ENCODE peak calls at places on chromosomes 7 and 10, in nine cellular contexts. One of them, this sample, is unnamed.

GRCh38 chr7:101151908-101152651 is 2.2 kb upstream of the AP1S1 start:
- DNase-seq in psoas muscle: no peak
- DNase-seq in BJ: no peak
- DNase-seq in foreskin fibroblast: no peak
- DNase-seq in AG04450: no peak
- DNase-seq in body of pancreas: no peak
- DNase-seq in upper lobe of left lung: no peak
- DNase-seq in pancreas: no peak
- DNase-seq in RWPE2: no peak
- DNase-seq in this sample: no peak

GRCh38 chr7:79199961-79200360 is 253.5 kb downstream of the MAGI2 start:
- DNase-seq in foreskin fibroblast: peak
- DNase-seq in psoas muscle: no peak
- DNase-seq in pancreas: no peak
- DNase-seq in BJ: no peak
- DNase-seq in body of pancreas: no peak
- DNase-seq in RWPE2: no peak
- DNase-seq in AG04450: peak
- DNase-seq in upper lobe of left lung: no peak
- DNase-seq in this sample: no peak

GRCh38 chr7:27211084-27211446 is 11.2 kb upstream of the HOXA13 start:
- DNase-seq in pancreas: no peak
- DNase-seq in BJ: no peak
- DNase-seq in psoas muscle: no peak
- DNase-seq in RWPE2: no peak
- DNase-seq in AG04450: no peak
- DNase-seq in body of pancreas: no peak
- DNase-seq in upper lobe of left lung: no peak
- DNase-seq in foreskin fibroblast: no peak
- DNase-seq in this sample: no peak

GRCh38 chr10:88064608-88065383 is 201.4 kb downstream of the PTEN start:
- DNase-seq in upper lobe of left lung: no peak
- DNase-seq in body of pancreas: peak
- DNase-seq in psoas muscle: peak
- DNase-seq in RWPE2: no peak
- DNase-seq in AG04450: peak
- DNase-seq in foreskin fibroblast: peak
- DNase-seq in BJ: no peak
- DNase-seq in pancreas: no peak
- DNase-seq in this sample: no peak

GRCh38 chr7:26900283-26900682 is 35.9 kb upstream of the SKAP2 start:
- DNase-seq in foreskin fibroblast: no peak
- DNase-seq in BJ: no peak
- DNase-seq in psoas muscle: no peak
- DNase-seq in body of pancreas: no peak
- DNase-seq in pancreas: no peak
- DNase-seq in upper lobe of left lung: no peak
- DNase-seq in RWPE2: no peak
- DNase-seq in AG04450: no peak
- DNase-seq in this sample: no peak

GRCh38 chr10:75857269-75857846 is 425.9 kb downstream of the LRMDA start:
- DNase-seq in body of pancreas: no peak
- DNase-seq in RWPE2: no peak
- DNase-seq in AG04450: no peak
- DNase-seq in pancreas: no peak
- DNase-seq in upper lobe of left lung: no peak
- DNase-seq in psoas muscle: no peak
- DNase-seq in foreskin fibroblast: no peak
- DNase-seq in BJ: no peak
- DNase-seq in this sample: no peak

GRCh38 chr10:74186678-74187077 is 35.7 kb downstream of the ADK start:
- DNase-seq in psoas muscle: no peak
- DNase-seq in BJ: no peak
- DNase-seq in pancreas: no peak
- DNase-seq in RWPE2: no peak
- DNase-seq in body of pancreas: no peak
- DNase-seq in AG04450: no peak
- DNase-seq in upper lobe of left lung: no peak
- DNase-seq in foreskin fibroblast: no peak
- DNase-seq in this sample: no peak

GRCh38 chr10:70376436-70377378 is 5.7 kb downstream of the LRRC20 start:
- DNase-seq in upper lobe of left lung: no peak
- DNase-seq in AG04450: no peak
- DNase-seq in pancreas: no peak
- DNase-seq in psoas muscle: no peak
- DNase-seq in BJ: no peak
- DNase-seq in RWPE2: peak
- DNase-seq in foreskin fibroblast: peak
- DNase-seq in body of pancreas: no peak
- DNase-seq in this sample: no peak

GRCh38 chr10:66823301-66823700 is 102.5 kb upstream of the LRRTM3 start:
- DNase-seq in upper lobe of left lung: no peak
- DNase-seq in AG04450: no peak
- DNase-seq in pancreas: no peak
- DNase-seq in BJ: no peak
- DNase-seq in psoas muscle: no peak
- DNase-seq in RWPE2: no peak
- DNase-seq in foreskin fibroblast: no peak
- DNase-seq in body of pancreas: no peak
- DNase-seq in this sample: no peak

GRCh38 chr10:93165367-93165766 is 91.7 kb downstream of the CYP26A1 start:
- DNase-seq in BJ: no peak
- DNase-seq in RWPE2: no peak
- DNase-seq in body of pancreas: no peak
- DNase-seq in AG04450: no peak
- DNase-seq in pancreas: no peak
- DNase-seq in upper lobe of left lung: no peak
- DNase-seq in psoas muscle: no peak
- DNase-seq in foreskin fibroblast: peak
- DNase-seq in this sample: no peak

GRCh38 chr10:133592716-133593115 is 27.3 kb upstream of the SYCE1 start:
- DNase-seq in BJ: no peak
- DNase-seq in AG04450: no peak
- DNase-seq in psoas muscle: no peak
- DNase-seq in RWPE2: no peak
- DNase-seq in pancreas: no peak
- DNase-seq in upper lobe of left lung: no peak
- DNase-seq in foreskin fibroblast: no peak
- DNase-seq in body of pancreas: no peak
- DNase-seq in this sample: no peak

GRCh38 chr10:133127291-133128125 is 32.5 kb upstream of the KNDC1 start:
- DNase-seq in AG04450: no peak
- DNase-seq in BJ: no peak
- DNase-seq in pancreas: no peak
- DNase-seq in RWPE2: peak
- DNase-seq in body of pancreas: peak
- DNase-seq in upper lobe of left lung: peak
- DNase-seq in psoas muscle: peak
- DNase-seq in foreskin fibroblast: no peak
- DNase-seq in this sample: no peak

DNA sequence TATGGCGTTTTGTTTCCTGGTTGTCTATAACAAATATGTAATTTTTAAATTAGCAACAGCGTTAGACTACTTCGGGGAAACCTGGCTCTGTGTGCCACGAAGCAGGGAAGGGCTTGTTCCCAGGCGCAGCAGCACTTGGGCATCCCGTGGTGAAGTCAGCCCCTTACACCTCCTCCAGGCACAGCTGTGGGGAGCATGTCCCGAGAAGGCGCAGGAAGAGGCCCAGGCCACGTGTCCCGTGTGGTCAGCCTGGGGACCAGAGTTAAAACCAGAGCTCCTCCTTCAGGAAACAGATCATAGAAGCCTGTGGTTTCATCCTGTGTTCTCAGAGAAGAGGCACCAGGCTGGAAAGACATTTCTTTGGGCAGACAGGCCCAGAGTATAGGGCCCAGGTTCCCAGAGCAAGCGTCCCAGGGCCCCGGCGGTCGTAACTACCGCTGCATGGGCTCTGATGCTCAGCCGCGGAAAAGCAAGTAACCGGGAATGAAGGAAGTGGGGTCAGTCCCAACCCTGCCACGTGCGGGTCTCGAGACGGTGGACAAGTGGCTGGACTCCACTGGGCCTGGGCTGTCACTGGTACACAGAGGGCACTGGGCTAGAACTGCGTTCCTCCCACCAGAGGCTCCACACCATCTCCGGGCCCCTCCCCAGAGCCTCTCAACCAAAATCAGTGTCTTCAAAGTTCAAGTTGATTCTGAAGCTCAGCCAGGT is 7.1 kb downstream of the NUDT1 start:
- DNase-seq in BJ: peak
- DNase-seq in RWPE2: peak
- DNase-seq in psoas muscle: peak
- DNase-seq in upper lobe of left lung: no peak
- DNase-seq in pancreas: no peak
- DNase-seq in foreskin fibroblast: peak
- DNase-seq in AG04450: peak
- DNase-seq in body of pancreas: no peak
- DNase-seq in this sample: peak
- H3K4me3 ChIP-seq in BJ: no peak
- H3K4me3 ChIP-seq in RWPE2: no peak
- H3K4me3 ChIP-seq in psoas muscle: no peak
- H3K4me3 ChIP-seq in upper lobe of left lung: no peak
- H3K4me3 ChIP-seq in pancreas: no peak
- H3K4me3 ChIP-seq in foreskin fibroblast: peak
- H3K4me3 ChIP-seq in AG04450: no peak
- H3K4me3 ChIP-seq in body of pancreas: no peak
- H3K4me3 ChIP-seq in this sample: peak

GRCh38 chr7:55423891-55424290 is 58.8 kb downstream of the LANCL2 start:
- DNase-seq in foreskin fibroblast: no peak
- DNase-seq in body of pancreas: no peak
- DNase-seq in RWPE2: no peak
- DNase-seq in pancreas: no peak
- DNase-seq in AG04450: no peak
- DNase-seq in upper lobe of left lung: no peak
- DNase-seq in psoas muscle: no peak
- DNase-seq in BJ: no peak
- DNase-seq in this sample: no peak

GRCh38 chr7:55415173-55415778 is 50.1 kb downstream of the LANCL2 start:
- DNase-seq in body of pancreas: peak
- DNase-seq in upper lobe of left lung: no peak
- DNase-seq in foreskin fibroblast: peak
- DNase-seq in pancreas: peak
- DNase-seq in AG04450: peak
- DNase-seq in psoas muscle: peak
- DNase-seq in RWPE2: no peak
- DNase-seq in BJ: no peak
- DNase-seq in this sample: peak

GRCh38 chr7:55423277-55423711 is 58.2 kb downstream of the LANCL2 start:
- DNase-seq in RWPE2: no peak
- DNase-seq in pancreas: no peak
- DNase-seq in psoas muscle: no peak
- DNase-seq in foreskin fibroblast: peak
- DNase-seq in upper lobe of left lung: no peak
- DNase-seq in body of pancreas: no peak
- DNase-seq in BJ: no peak
- DNase-seq in AG04450: no peak
- DNase-seq in this sample: no peak

GRCh38 chr7:55425141-55425752 is 60.1 kb downstream of the LANCL2 start:
- DNase-seq in BJ: no peak
- DNase-seq in upper lobe of left lung: no peak
- DNase-seq in psoas muscle: no peak
- DNase-seq in AG04450: no peak
- DNase-seq in RWPE2: no peak
- DNase-seq in foreskin fibroblast: no peak
- DNase-seq in body of pancreas: no peak
- DNase-seq in pancreas: no peak
- DNase-seq in this sample: no peak

DNA sequence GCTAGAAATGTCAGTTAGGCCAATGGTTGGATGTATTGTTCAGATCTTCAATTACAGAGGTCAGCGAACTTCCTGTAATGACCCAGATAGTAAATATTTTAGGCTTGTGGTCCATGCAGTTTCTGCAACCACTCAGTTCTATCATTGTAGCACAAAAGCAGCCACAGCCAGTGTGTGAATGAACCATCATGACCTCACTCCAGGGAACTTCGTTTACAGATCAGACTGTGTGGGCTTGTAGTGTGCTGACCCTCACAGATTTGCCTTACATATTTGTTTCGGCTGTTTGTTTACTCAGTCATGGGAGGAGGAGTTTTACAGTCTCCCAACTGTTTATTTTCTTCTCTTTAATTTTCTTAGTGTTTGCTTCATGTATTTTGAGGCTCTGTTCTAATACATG is 55.4 kb downstream of the LANCL2 start:
- DNase-seq in foreskin fibroblast: peak
- DNase-seq in body of pancreas: no peak
- DNase-seq in upper lobe of left lung: no peak
- DNase-seq in AG04450: no peak
- DNase-seq in psoas muscle: no peak
- DNase-seq in pancreas: no peak
- DNase-seq in RWPE2: no peak
- DNase-seq in BJ: no peak
- DNase-seq in this sample: no peak
- TF ChIP-seq CTCF in foreskin fibroblast: no peak
- TF ChIP-seq CTCF in body of pancreas: no peak
- TF ChIP-seq CTCF in upper lobe of left lung: no peak
- TF ChIP-seq CTCF in AG04450: no peak
- TF ChIP-seq CTCF in psoas muscle: no peak
- TF ChIP-seq CTCF in pancreas: no peak
- TF ChIP-seq CTCF in RWPE2: no peak
- TF ChIP-seq CTCF in BJ: no peak
- TF ChIP-seq CTCF in this sample: no peak

DNA sequence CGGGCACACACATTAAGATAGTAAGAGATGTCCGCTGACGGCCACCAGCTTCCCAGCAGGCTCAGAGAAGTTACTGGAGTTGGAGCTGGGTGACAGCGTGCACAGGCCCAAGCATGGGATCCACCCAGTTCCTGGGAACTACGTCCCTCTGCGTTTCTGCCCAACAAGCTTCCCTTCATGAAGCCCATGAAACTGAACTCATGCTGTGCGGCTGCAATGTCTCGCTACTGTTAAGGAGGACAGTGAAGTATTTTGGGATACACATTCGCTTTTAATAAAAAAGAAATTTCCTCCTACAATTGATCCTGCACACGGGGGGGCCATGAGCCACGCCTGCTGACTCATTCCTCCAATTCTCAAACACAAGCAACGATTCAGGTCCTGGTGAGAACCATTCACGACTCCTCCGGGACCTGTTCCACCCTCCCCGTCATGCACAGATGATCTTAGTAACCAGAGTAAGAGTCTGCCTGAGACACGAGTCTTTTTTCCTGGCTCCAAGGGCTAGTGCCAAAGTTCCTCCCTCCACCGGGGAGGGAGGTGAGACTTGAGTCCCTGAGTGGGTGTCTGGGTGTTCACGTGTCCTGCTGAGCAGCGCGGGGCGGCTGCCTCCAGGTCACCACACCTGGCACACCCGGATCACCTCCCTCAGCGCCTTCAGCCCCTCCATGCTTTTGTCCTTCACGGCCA is 2.6 kb downstream of the PSMG3 start:
- DNase-seq in psoas muscle: no peak
- DNase-seq in foreskin fibroblast: peak
- DNase-seq in RWPE2: no peak
- DNase-seq in pancreas: no peak
- DNase-seq in AG04450: no peak
- DNase-seq in body of pancreas: no peak
- DNase-seq in BJ: no peak
- DNase-seq in upper lobe of left lung: peak
- DNase-seq in this sample: no peak
- H3K4me3 ChIP-seq in psoas muscle: no peak
- H3K4me3 ChIP-seq in foreskin fibroblast: no peak
- H3K4me3 ChIP-seq in RWPE2: no peak
- H3K4me3 ChIP-seq in pancreas: no peak
- H3K4me3 ChIP-seq in AG04450: peak
- H3K4me3 ChIP-seq in body of pancreas: no peak
- H3K4me3 ChIP-seq in BJ: no peak
- H3K4me3 ChIP-seq in upper lobe of left lung: no peak
- H3K4me3 ChIP-seq in this sample: no peak

GRCh38 chr7:64887756-64888508 is 15.1 kb upstream of the ZNF273 start:
- DNase-seq in RWPE2: no peak
- DNase-seq in AG04450: no peak
- DNase-seq in pancreas: peak
- DNase-seq in body of pancreas: peak
- DNase-seq in psoas muscle: no peak
- DNase-seq in BJ: no peak
- DNase-seq in foreskin fibroblast: no peak
- DNase-seq in upper lobe of left lung: peak
- DNase-seq in this sample: no peak
- TF ChIP-seq CTCF in RWPE2: no peak
- TF ChIP-seq CTCF in AG04450: no peak
- TF ChIP-seq CTCF in pancreas: peak
- TF ChIP-seq CTCF in body of pancreas: peak
- TF ChIP-seq CTCF in psoas muscle: peak
- TF ChIP-seq CTCF in BJ: peak
- TF ChIP-seq CTCF in foreskin fibroblast: peak
- TF ChIP-seq CTCF in upper lobe of left lung: peak
- TF ChIP-seq CTCF in this sample: no peak

This sample was measured in AG04449.